ENCODE peak calls at places on chromosomes 13 and 19, in ten cellular contexts. One of them, this sample, is unnamed.

GRCh38 chr19:22945560-22945959 is 57.4 kb downstream of the ZNF728 start:
- DNase-seq in lower leg skin: no peak
- DNase-seq in psoas muscle: no peak
- DNase-seq in keratinocyte: no peak
- DNase-seq in cardiac muscle cell: peak
- DNase-seq in AG04450: no peak
- DNase-seq in ovary: no peak
- DNase-seq in SK-N-SH: no peak
- DNase-seq in B cell: no peak
- DNase-seq in astrocyte: peak
- DNase-seq in this sample: no peak

GRCh38 chr19:50531171-50531612 is 17.5 kb upstream of the ASPDH start:
- DNase-seq in ovary: no peak
- DNase-seq in AG04450: no peak
- DNase-seq in astrocyte: no peak
- DNase-seq in B cell: no peak
- DNase-seq in cardiac muscle cell: no peak
- DNase-seq in lower leg skin: no peak
- DNase-seq in keratinocyte: no peak
- DNase-seq in SK-N-SH: no peak
- DNase-seq in psoas muscle: no peak
- DNase-seq in this sample: no peak

GRCh38 chr19:12769689-12770088 is 5.7 kb downstream of the HOOK2 start:
- DNase-seq in lower leg skin: no peak
- DNase-seq in psoas muscle: no peak
- DNase-seq in keratinocyte: no peak
- DNase-seq in SK-N-SH: no peak
- DNase-seq in cardiac muscle cell: no peak
- DNase-seq in B cell: peak
- DNase-seq in AG04450: no peak
- DNase-seq in astrocyte: no peak
- DNase-seq in ovary: no peak
- DNase-seq in this sample: no peak

GRCh38 chr13:58573742-58574141 is 942.2 kb downstream of the PCDH17 start:
- DNase-seq in cardiac muscle cell: no peak
- DNase-seq in ovary: no peak
- DNase-seq in astrocyte: no peak
- DNase-seq in keratinocyte: no peak
- DNase-seq in psoas muscle: no peak
- DNase-seq in AG04450: no peak
- DNase-seq in lower leg skin: no peak
- DNase-seq in SK-N-SH: no peak
- DNase-seq in B cell: no peak
- DNase-seq in this sample: no peak

GRCh38 chr13:110034031-110034430 is 247.6 kb upstream of the IRS2 start:
- DNase-seq in cardiac muscle cell: no peak
- DNase-seq in lower leg skin: no peak
- DNase-seq in astrocyte: no peak
- DNase-seq in ovary: no peak
- DNase-seq in B cell: no peak
- DNase-seq in AG04450: no peak
- DNase-seq in psoas muscle: no peak
- DNase-seq in SK-N-SH: no peak
- DNase-seq in keratinocyte: no peak
- DNase-seq in this sample: no peak

GRCh38 chr13:93270769-93271753 is 44.5 kb downstream of the GPC6 start:
- DNase-seq in AG04450: no peak
- DNase-seq in ovary: no peak
- DNase-seq in cardiac muscle cell: peak
- DNase-seq in astrocyte: no peak
- DNase-seq in psoas muscle: no peak
- DNase-seq in B cell: no peak
- DNase-seq in SK-N-SH: peak
- DNase-seq in lower leg skin: no peak
- DNase-seq in keratinocyte: no peak
- DNase-seq in this sample: no peak

GRCh38 chr19:17555929-17556813 is 722 bp downstream of the COLGALT1 start:
- DNase-seq in ovary: peak
- DNase-seq in lower leg skin: peak
- DNase-seq in psoas muscle: peak
- DNase-seq in SK-N-SH: peak
- DNase-seq in astrocyte: peak
- DNase-seq in B cell: peak
- DNase-seq in AG04450: no peak
- DNase-seq in keratinocyte: no peak
- DNase-seq in cardiac muscle cell: peak
- DNase-seq in this sample: no peak

GRCh38 chr19:10096615-10096963 is 5.9 kb downstream of the ANGPTL6 start:
- DNase-seq in B cell: no peak
- DNase-seq in astrocyte: no peak
- DNase-seq in keratinocyte: no peak
- DNase-seq in AG04450: no peak
- DNase-seq in lower leg skin: no peak
- DNase-seq in ovary: no peak
- DNase-seq in psoas muscle: no peak
- DNase-seq in SK-N-SH: no peak
- DNase-seq in cardiac muscle cell: no peak
- DNase-seq in this sample: no peak

GRCh38 chr19:35458192-35458591 is 10.1 kb downstream of the FFAR2 start:
- DNase-seq in SK-N-SH: no peak
- DNase-seq in ovary: no peak
- DNase-seq in keratinocyte: no peak
- DNase-seq in AG04450: no peak
- DNase-seq in psoas muscle: no peak
- DNase-seq in cardiac muscle cell: no peak
- DNase-seq in lower leg skin: no peak
- DNase-seq in astrocyte: no peak
- DNase-seq in B cell: no peak
- DNase-seq in this sample: no peak

GRCh38 chr19:35459414-35460082 is 11.5 kb downstream of the FFAR2 start:
- DNase-seq in ovary: peak
- DNase-seq in SK-N-SH: peak
- DNase-seq in B cell: no peak
- DNase-seq in lower leg skin: no peak
- DNase-seq in psoas muscle: peak
- DNase-seq in astrocyte: no peak
- DNase-seq in AG04450: no peak
- DNase-seq in keratinocyte: no peak
- DNase-seq in cardiac muscle cell: peak
- DNase-seq in this sample: no peak

GRCh38 chr19:35457173-35457572 is 9.1 kb downstream of the FFAR2 start:
- DNase-seq in keratinocyte: no peak
- DNase-seq in lower leg skin: no peak
- DNase-seq in ovary: no peak
- DNase-seq in astrocyte: no peak
- DNase-seq in AG04450: no peak
- DNase-seq in cardiac muscle cell: no peak
- DNase-seq in SK-N-SH: no peak
- DNase-seq in psoas muscle: no peak
- DNase-seq in B cell: no peak
- DNase-seq in this sample: no peak

GRCh38 chr19:35460608-35461007 is 12.6 kb downstream of the FFAR2 start:
- DNase-seq in keratinocyte: no peak
- DNase-seq in SK-N-SH: no peak
- DNase-seq in cardiac muscle cell: peak
- DNase-seq in AG04450: no peak
- DNase-seq in B cell: no peak
- DNase-seq in astrocyte: no peak
- DNase-seq in ovary: no peak
- DNase-seq in lower leg skin: no peak
- DNase-seq in psoas muscle: no peak
- DNase-seq in this sample: no peak

DNA sequence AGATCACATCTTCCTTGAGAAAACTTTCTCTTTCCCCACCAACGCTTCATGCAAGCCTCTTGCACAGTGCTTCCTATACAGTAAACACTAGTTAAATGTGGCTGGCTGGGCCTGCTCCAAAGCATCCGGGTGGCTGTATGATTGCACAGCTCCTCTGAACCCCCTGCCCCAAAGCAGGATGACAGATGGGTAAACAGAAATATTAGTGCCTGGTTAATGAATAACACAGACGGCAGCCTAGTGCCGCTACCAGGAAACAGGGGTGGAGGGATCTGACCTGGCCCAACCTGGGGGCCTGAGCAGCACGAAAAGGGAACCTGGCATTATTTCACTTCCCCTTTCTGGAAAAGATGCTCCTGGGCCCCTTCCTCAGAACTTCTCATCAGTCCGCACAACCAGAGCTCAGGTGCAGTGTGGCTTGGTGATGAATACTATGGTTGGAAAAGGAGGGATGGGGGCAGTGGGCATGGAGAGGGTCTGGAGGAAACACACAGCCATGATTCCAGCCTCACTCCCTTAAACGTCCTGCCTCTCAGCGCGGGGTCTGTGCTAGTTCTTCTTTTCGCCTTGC is 10.8 kb downstream of the FFAR2 start:
- DNase-seq in SK-N-SH: no peak
- DNase-seq in cardiac muscle cell: no peak
- DNase-seq in AG04450: no peak
- DNase-seq in lower leg skin: no peak
- DNase-seq in B cell: peak
- DNase-seq in ovary: no peak
- DNase-seq in keratinocyte: no peak
- DNase-seq in astrocyte: no peak
- DNase-seq in psoas muscle: no peak
- DNase-seq in this sample: peak
- TF ChIP-seq CTCF in SK-N-SH: no peak
- TF ChIP-seq CTCF in cardiac muscle cell: no peak
- TF ChIP-seq CTCF in AG04450: no peak
- TF ChIP-seq CTCF in lower leg skin: no peak
- TF ChIP-seq CTCF in B cell: no peak
- TF ChIP-seq CTCF in ovary: no peak
- TF ChIP-seq CTCF in keratinocyte: no peak
- TF ChIP-seq CTCF in astrocyte: no peak
- TF ChIP-seq CTCF in psoas muscle: no peak
- TF ChIP-seq CTCF in this sample: no peak

DNA sequence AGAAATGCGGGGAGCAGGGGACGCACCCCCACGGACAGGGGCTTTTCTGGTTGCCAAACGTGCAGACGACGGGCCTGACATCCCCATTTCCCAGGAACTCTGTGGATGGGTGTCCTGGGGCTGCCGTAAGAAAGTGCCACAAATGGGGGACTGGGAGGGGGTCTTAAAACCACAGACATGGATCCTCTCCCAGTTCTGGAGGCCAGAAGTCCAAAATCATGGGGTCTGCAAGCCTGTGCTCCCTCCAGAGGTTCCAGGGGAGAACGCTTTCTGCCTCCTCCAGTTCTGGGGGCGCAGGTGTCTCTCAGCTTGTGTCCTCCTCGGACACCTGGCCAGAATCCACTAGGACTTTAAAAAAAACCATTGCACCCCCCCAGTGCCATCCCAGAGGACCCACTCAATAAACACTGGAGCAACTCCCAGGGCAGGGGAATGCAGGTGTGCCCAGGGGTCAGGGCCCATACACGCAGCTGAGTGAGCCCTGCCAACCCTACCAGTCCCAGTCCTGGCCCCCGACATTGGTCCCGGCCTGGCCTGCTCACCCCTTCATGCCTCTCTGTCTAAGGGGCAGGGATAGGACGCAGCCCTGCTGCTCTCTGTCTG is 103.9 kb downstream of the GADD45B start:
- DNase-seq in cardiac muscle cell: no peak
- DNase-seq in keratinocyte: no peak
- DNase-seq in SK-N-SH: no peak
- DNase-seq in ovary: peak
- DNase-seq in lower leg skin: no peak
- DNase-seq in B cell: no peak
- DNase-seq in psoas muscle: peak
- DNase-seq in AG04450: no peak
- DNase-seq in astrocyte: no peak
- DNase-seq in this sample: no peak
- TF ChIP-seq CTCF in cardiac muscle cell: no peak
- TF ChIP-seq CTCF in keratinocyte: no peak
- TF ChIP-seq CTCF in SK-N-SH: no peak
- TF ChIP-seq CTCF in ovary: no peak
- TF ChIP-seq CTCF in lower leg skin: no peak
- TF ChIP-seq CTCF in B cell: no peak
- TF ChIP-seq CTCF in psoas muscle: no peak
- TF ChIP-seq CTCF in AG04450: no peak
- TF ChIP-seq CTCF in astrocyte: peak
- TF ChIP-seq CTCF in this sample: peak

GRCh38 chr19:35556846-35557538 is 6.5 kb downstream of the ATP4A start:
- DNase-seq in AG04450: no peak
- DNase-seq in psoas muscle: no peak
- DNase-seq in B cell: peak
- DNase-seq in astrocyte: no peak
- DNase-seq in lower leg skin: no peak
- DNase-seq in cardiac muscle cell: no peak
- DNase-seq in keratinocyte: no peak
- DNase-seq in SK-N-SH: no peak
- DNase-seq in ovary: no peak
- DNase-seq in this sample: no peak

GRCh38 chr19:35555301-35556005 is 8.0 kb downstream of the ATP4A start:
- DNase-seq in keratinocyte: no peak
- DNase-seq in B cell: no peak
- DNase-seq in ovary: no peak
- DNase-seq in lower leg skin: no peak
- DNase-seq in cardiac muscle cell: peak
- DNase-seq in AG04450: no peak
- DNase-seq in astrocyte: no peak
- DNase-seq in psoas muscle: no peak
- DNase-seq in SK-N-SH: peak
- DNase-seq in this sample: no peak

GRCh38 chr19:35554076-35554475 is 8.7 kb downstream of the TMEM147 start:
- DNase-seq in keratinocyte: no peak
- DNase-seq in astrocyte: no peak
- DNase-seq in lower leg skin: no peak
- DNase-seq in SK-N-SH: no peak
- DNase-seq in B cell: no peak
- DNase-seq in cardiac muscle cell: no peak
- DNase-seq in psoas muscle: no peak
- DNase-seq in ovary: no peak
- DNase-seq in AG04450: no peak
- DNase-seq in this sample: no peak

GRCh38 chr19:35557539-35558399 is 5.7 kb downstream of the ATP4A start:
- DNase-seq in psoas muscle: peak
- DNase-seq in SK-N-SH: peak
- DNase-seq in B cell: peak
- DNase-seq in ovary: peak
- DNase-seq in AG04450: no peak
- DNase-seq in cardiac muscle cell: peak
- DNase-seq in lower leg skin: peak
- DNase-seq in keratinocyte: no peak
- DNase-seq in astrocyte: peak
- DNase-seq in this sample: peak

DNA sequence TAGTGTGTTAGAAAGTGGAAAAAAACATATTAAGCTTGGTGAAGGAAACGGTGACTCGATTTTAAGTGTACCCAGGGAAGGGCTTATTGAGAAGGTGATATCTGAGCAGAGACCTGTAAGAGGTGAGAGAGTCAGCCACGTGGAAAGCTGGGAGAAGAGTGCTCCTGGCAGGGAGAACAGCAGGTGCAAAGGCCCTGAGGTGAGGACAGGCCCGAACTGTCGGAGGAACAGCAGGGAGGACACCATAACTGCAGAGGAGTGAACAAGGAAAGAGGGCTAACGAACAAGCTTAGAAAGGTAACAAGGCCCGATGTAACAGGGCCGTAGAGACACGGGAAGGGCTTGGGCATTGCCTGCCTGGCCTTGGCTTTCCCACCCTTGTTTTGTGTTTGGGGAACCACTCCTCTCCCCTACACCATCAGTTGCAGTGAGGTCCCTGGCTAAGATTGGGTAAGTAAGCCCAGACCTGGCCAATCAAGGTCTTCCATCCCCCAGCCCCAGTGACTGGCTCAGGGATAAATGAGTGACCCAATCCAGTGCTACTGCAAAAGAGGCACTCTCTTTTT is 7.3 kb downstream of the ATP4A start:
- DNase-seq in AG04450: no peak
- DNase-seq in psoas muscle: no peak
- DNase-seq in lower leg skin: no peak
- DNase-seq in cardiac muscle cell: no peak
- DNase-seq in keratinocyte: no peak
- DNase-seq in astrocyte: no peak
- DNase-seq in SK-N-SH: no peak
- DNase-seq in B cell: peak
- DNase-seq in ovary: no peak
- DNase-seq in this sample: no peak
- TF ChIP-seq CTCF in AG04450: no peak
- TF ChIP-seq CTCF in psoas muscle: no peak
- TF ChIP-seq CTCF in lower leg skin: no peak
- TF ChIP-seq CTCF in cardiac muscle cell: no peak
- TF ChIP-seq CTCF in keratinocyte: no peak
- TF ChIP-seq CTCF in astrocyte: no peak
- TF ChIP-seq CTCF in SK-N-SH: no peak
- TF ChIP-seq CTCF in B cell: no peak
- TF ChIP-seq CTCF in ovary: no peak
- TF ChIP-seq CTCF in this sample: no peak

DNA sequence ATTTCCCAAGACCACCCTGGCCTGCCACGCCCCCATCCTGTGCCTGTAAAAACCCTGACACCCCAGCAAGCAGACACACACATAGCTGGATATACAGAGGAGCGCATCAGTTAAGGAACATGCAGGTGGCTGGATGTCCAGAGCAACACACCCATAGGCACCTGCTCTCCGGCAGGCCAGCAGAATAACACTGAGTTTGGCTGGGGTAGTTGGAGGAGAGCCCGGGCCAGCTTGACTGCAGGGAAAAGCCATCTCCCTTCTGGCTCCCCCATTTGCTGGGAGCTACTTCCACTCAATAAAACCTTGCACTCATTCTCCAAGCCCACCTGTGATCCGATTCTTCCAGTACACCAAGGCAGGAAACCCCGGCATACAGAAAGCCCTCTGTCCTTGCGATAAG is 8.9 kb downstream of the RASL11A start:
- DNase-seq in AG04450: no peak
- DNase-seq in B cell: no peak
- DNase-seq in SK-N-SH: no peak
- DNase-seq in keratinocyte: no peak
- DNase-seq in lower leg skin: no peak
- DNase-seq in ovary: no peak
- DNase-seq in astrocyte: no peak
- DNase-seq in psoas muscle: no peak
- DNase-seq in cardiac muscle cell: no peak
- DNase-seq in this sample: no peak
- TF ChIP-seq CTCF in AG04450: no peak
- TF ChIP-seq CTCF in B cell: no peak
- TF ChIP-seq CTCF in SK-N-SH: no peak
- TF ChIP-seq CTCF in keratinocyte: no peak
- TF ChIP-seq CTCF in lower leg skin: no peak
- TF ChIP-seq CTCF in ovary: no peak
- TF ChIP-seq CTCF in astrocyte: no peak
- TF ChIP-seq CTCF in psoas muscle: no peak
- TF ChIP-seq CTCF in cardiac muscle cell: no peak
- TF ChIP-seq CTCF in this sample: no peak

This sample was measured in progenitor cell of endocrine pancreas.